ENCODE peak calls at places on chromosomes 5 and 9, in six cellular contexts. V is IMR-90, U is neuronal stem cell, C is H1, P is H9, F is mesenchymal stem cell. Z is an unnamed sample.

GRCh38 chr9:8486095-8486494 is 686.5 kb upstream of the DMAC1 start:
- DNase-seq in P (peak; percentile 62), U (no peak), V (no peak), F (peak; percentile 55), C (peak; percentile 50), Z (peak; percentile 6)

GRCh38 chr5:1006656-1007071 is 1.9 kb upstream of the NKD2 start:
- DNase-seq in C (no peak), P (no peak), U (no peak), V (no peak), F (no peak), Z (no peak)

GRCh38 chr5:16889203-16889971 is 46.7 kb downstream of the MYO10 start:
- DNase-seq in P (no peak), C (no peak), V (peak; percentile 88), F (peak; percentile 81), U (no peak), Z (peak; percentile 46)

GRCh38 chr5:148968311-148968710 is 94.6 kb downstream of the SH3TC2 start:
- DNase-seq in U (no peak), V (no peak), F (peak; percentile 49), C (no peak), P (no peak), Z (peak; percentile 52)

GRCh38 chr5:22651355-22651754 is 201.8 kb downstream of the CDH12 start:
- DNase-seq in C (no peak), V (no peak), F (no peak), U (no peak), P (no peak), Z (no peak)

GRCh38 chr5:1246711-1247431 is 21.7 kb downstream of the SLC6A18 start:
- DNase-seq in P (peak; percentile 81), C (peak; percentile 33), F (peak; percentile 5), V (no peak), U (peak; percentile 81), Z (peak; percentile 18)

GRCh38 chr5:7642029-7642428 is 208.9 kb downstream of the CFAP90 start:
- DNase-seq in V (no peak), C (no peak), P (no peak), U (no peak), F (no peak), Z (no peak)

GRCh38 chr5:146877178-146877681 is 1.3 kb downstream of the PPP2R2B start:
- DNase-seq in V (no peak), U (no peak), F (no peak), P (no peak), C (no peak), Z (no peak)

GRCh38 chr9:7358876-7359275 is 440.7 kb downstream of the DMAC1 start:
- DNase-seq in V (no peak), P (peak; percentile 32), C (no peak), U (no peak), F (no peak), Z (no peak)

GRCh38 chr9:76185432-76185831 is 208.8 kb downstream of the RFK start:
- DNase-seq in V (no peak), C (no peak), P (no peak), U (no peak), F (no peak), Z (no peak)

GRCh38 chr5:139228201-139228796 is 30.1 kb upstream of the SIL1 start:
- DNase-seq in V (no peak), P (no peak), F (no peak), U (no peak), C (no peak), Z (no peak)
- H2AFZ ChIP-seq in V (no peak overlapping the region), P (no peak overlapping the region), F (peak overlapping the region; percentile 1), U (no peak overlapping the region), C (peak overlapping the region; percentile 43), Z (no peak overlapping the region)

GRCh38 chr5:14115323-14115895 is 27.7 kb upstream of the TRIO start:
- DNase-seq in V (no peak), P (no peak), F (no peak), U (no peak), C (no peak), Z (peak; percentile 86)

GRCh38 chr5:14120176-14120575 is 23.0 kb upstream of the TRIO start:
- DNase-seq in F (no peak), C (no peak), P (no peak), V (no peak), U (no peak), Z (no peak)

GRCh38 chr5:14122089-14122488 is 21.1 kb upstream of the TRIO start:
- DNase-seq in F (no peak), U (no peak), C (no peak), P (no peak), V (no peak), Z (no peak)

GRCh38 chr5:14121552-14121951 is 21.6 kb upstream of the TRIO start:
- DNase-seq in C (no peak), F (no peak), U (no peak), V (no peak), P (no peak), Z (no peak)

GRCh38 chr5:14118551-14119320 is 24.4 kb upstream of the TRIO start:
- DNase-seq in F (no peak), U (peak; percentile 41), C (no peak), P (peak; percentile 46), V (no peak), Z (peak; percentile 92)
- H2BK5ac ChIP-seq in F (no peak overlapping the region), U (no peak overlapping the region), C (peak overlapping the region; percentile 75), P (no peak overlapping the region), V (no peak overlapping the region), Z (peak overlapping the region; percentile 79)

DNA sequence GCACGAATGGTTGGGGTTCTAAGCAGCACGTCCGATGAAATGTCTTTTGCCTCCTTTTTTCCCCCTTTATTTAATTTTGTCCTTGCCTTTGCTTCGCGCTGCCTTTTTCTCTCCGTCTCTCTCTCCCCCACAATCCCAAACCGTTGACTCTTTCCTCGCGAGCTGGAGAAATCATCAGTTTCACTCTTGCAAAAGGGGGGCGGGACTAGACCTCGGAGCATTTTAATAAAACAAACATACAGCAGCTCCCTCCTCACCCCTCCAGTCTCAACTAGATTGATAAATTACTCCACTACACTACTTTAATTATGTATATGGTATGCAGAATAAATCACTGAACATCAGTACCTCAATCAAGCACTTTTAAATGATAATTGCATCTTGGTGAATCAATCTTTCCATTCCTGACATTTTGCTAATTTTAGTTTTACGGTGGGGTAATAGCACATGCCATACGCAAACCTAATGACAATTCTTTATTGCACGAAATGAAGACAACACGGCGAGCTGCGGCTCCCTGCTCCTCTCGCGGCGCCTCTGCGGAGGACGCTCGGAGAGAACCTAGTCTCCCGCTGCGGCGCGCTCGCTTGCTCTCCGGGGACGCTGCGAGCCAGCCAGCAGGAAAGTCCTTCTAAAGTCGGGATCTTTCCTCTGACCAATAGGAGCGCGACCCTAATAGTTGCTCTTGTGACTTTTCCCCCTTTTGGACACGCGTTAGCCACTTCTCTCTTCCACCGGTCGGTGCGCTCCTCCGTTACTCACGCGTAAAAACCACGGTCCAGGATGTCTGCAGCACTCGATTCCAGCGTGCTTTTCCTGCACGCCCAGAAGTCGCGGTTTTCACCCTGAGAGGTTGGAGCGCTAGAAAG is 816 bp upstream of the MEF2C start:
- DNase-seq in V (peak; percentile 79), F (peak; percentile 90), C (no peak), U (no peak), P (peak; percentile 63), Z (peak; percentile 30)
- H2AFZ ChIP-seq in V (peak overlapping the region; percentile 90), F (no peak overlapping the region), C (peak overlapping the region; percentile 81), U (peak overlapping the region; percentile 86), P (peak overlapping the region; percentile 93), Z (no peak overlapping the region)

GRCh38 chr5:134071850-134072207 is 42.7 kb upstream of the TCF7 start:
- DNase-seq in C (no peak), U (no peak), V (no peak), F (no peak), P (no peak), Z (no peak)
- H2BK5ac ChIP-seq in C (peak overlapping the region; percentile 61), U (no peak overlapping the region), V (no peak overlapping the region), F (no peak overlapping the region), P (no peak overlapping the region), Z (no peak overlapping the region)

Z was measured in trophoblast cell.